ENCODE peak calls at places on chromosomes 12 and 14, in seven cellular contexts. C, J, X, W, I, V and D are unnamed samples.

GRCh38 chr12:72057330-72057911 is 118.8 kb downstream of the TPH2 start:
- DNase-seq in V (no peak), J (no peak), X (no peak), I (no peak), W (peak; percentile 3), C (no peak), D (peak; percentile 46)

GRCh38 chr14:52079239-52079956 is 10.5 kb upstream of the NID2 start:
- DNase-seq in I (no peak), C (no peak), W (no peak), X (no peak), J (no peak), V (no peak), D (no peak)

GRCh38 chr12:123714302-123714627 is 2.1 kb downstream of the ATP6V0A2 start:
- DNase-seq in W (no peak), X (no peak), I (no peak), J (no peak), C (no peak), V (no peak), D (no peak)

GRCh38 chr14:55416866-55417265 is 5.2 kb upstream of the ATG14 start:
- DNase-seq in W (peak; percentile 53), X (peak; percentile 33), V (no peak), J (no peak), C (peak; percentile 56), I (no peak), D (peak; percentile 15)

GRCh38 chr12:20946732-20947131 is 136.2 kb downstream of the SLCO1B3 start:
- DNase-seq in I (no peak), C (no peak), X (peak; percentile 29), W (peak; percentile 34), J (no peak), V (no peak), D (no peak)

GRCh38 chr14:63174760-63175191 is 29.5 kb upstream of the RHOJ start:
- DNase-seq in J (no peak), C (no peak), V (no peak), X (peak; percentile 23), I (no peak), W (peak; percentile 58), D (peak; percentile 27)

GRCh38 chr14:68444449-68445168 is 348.3 kb downstream of the ZFP36L1 start:
- DNase-seq in C (no peak), I (peak; percentile 31), W (no peak), X (no peak), J (peak; percentile 51), V (peak; percentile 46), D (peak; percentile 22)

GRCh38 chr12:131894981-131895639 is 688 bp downstream of the ULK1 start:
- DNase-seq in C (peak; percentile 31), X (no peak), I (no peak), V (no peak), J (peak; percentile 63), W (peak; percentile 44), D (no peak)

GRCh38 chr12:34205401-34205800 is 183.1 kb downstream of the ALG10 start:
- DNase-seq in W (no peak), C (no peak), J (no peak), I (no peak), V (no peak), X (no peak), D (no peak)

GRCh38 chr12:80512781-80513180 is 68.7 kb downstream of the PTPRQ start:
- DNase-seq in W (no peak), C (no peak), I (no peak), J (no peak), X (no peak), V (no peak), D (no peak)

GRCh38 chr12:55738113-55739024 is 4.6 kb upstream of the GDF11 start:
- DNase-seq in V (no peak), J (peak; percentile 91), C (peak; percentile 84), I (peak; percentile 82), W (peak; percentile 91), X (peak; percentile 87), D (peak; percentile 86)

GRCh38 chr14:65095633-65096205 is 6.6 kb downstream of the MAX start:
- DNase-seq in W (no peak), X (no peak), I (peak; percentile 66), J (peak; percentile 59), C (peak; percentile 56), V (peak; percentile 51), D (no peak)

GRCh38 chr12:8831116-8831515 is 8.7 kb downstream of the A2ML1 start:
- DNase-seq in J (no peak), C (no peak), V (no peak), W (no peak), X (no peak), I (no peak), D (no peak)

GRCh38 chr14:88599321-88599720 is 36.5 kb downstream of the ZC3H14 start:
- DNase-seq in W (no peak), X (no peak), J (no peak), V (no peak), I (no peak), C (no peak), D (no peak)

GRCh38 chr12:112406519-112407488 is 2.6 kb downstream of the RPL6 start:
- DNase-seq in C (no peak), W (no peak), X (no peak), I (no peak), V (no peak), J (no peak), D (no peak)

GRCh38 chr12:99745895-99746294 is 98.3 kb downstream of the GARIN6 start:
- DNase-seq in W (no peak), V (no peak), I (no peak), C (no peak), J (no peak), X (no peak), D (no peak)

GRCh38 chr12:99745106-99745505 is 97.6 kb downstream of the GARIN6 start:
- DNase-seq in J (no peak), I (no peak), V (no peak), W (no peak), X (no peak), C (no peak), D (no peak)

DNA sequence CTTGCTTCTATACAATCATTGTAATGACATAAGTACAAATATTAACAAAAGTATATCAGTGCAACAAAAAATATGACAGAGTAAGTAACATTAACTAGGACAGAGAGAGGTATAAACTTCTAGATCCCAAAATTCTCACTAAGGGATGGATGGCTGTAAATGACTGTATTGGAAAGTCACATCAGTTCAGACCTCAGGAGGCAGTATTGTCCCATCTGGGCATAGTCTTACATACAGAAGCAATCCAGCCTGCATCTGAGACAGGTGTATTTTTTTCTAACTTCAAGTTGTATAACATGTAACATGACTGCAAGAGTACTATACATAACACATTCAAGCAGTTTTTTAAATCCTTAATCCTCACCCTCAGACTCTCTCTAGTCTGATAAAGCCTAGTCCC is 99.0 kb downstream of the GARIN6 start:
- DNase-seq in C (no peak), W (peak; percentile 2), X (no peak), J (no peak), I (no peak), V (no peak), D (no peak)
- TF ChIP-seq CTCF in C (no peak), W (no peak), X (peak; percentile 23), J (no peak), I (no peak), V (no peak), D (no peak)

GRCh38 chr12:40178701-40179100 is 46.1 kb upstream of the LRRK2 start:
- DNase-seq in J (no peak), I (no peak), V (no peak), W (no peak), C (no peak), X (no peak), D (no peak)
- TF ChIP-seq CTCF in J (no peak), I (no peak), V (no peak), W (no peak), C (no peak), X (no peak), D (no peak)

GRCh38 chr12:121260091-121260490 is 36.4 kb downstream of the CAMKK2 start:
- DNase-seq in X (no peak), W (no peak), I (no peak), J (no peak), C (no peak), V (no peak), D (no peak)
- TF ChIP-seq CTCF in X (no peak), W (no peak), I (no peak), J (no peak), C (no peak), V (no peak), D (no peak)

GRCh38 chr12:4331842-4332241 is 10.8 kb downstream of the TIGAR start:
- DNase-seq in J (no peak), I (no peak), X (no peak), W (no peak), V (no peak), C (no peak), D (no peak)
- TF ChIP-seq CTCF in J (no peak), I (no peak), X (no peak), W (no peak), V (no peak), C (no peak), D (no peak)

DNA sequence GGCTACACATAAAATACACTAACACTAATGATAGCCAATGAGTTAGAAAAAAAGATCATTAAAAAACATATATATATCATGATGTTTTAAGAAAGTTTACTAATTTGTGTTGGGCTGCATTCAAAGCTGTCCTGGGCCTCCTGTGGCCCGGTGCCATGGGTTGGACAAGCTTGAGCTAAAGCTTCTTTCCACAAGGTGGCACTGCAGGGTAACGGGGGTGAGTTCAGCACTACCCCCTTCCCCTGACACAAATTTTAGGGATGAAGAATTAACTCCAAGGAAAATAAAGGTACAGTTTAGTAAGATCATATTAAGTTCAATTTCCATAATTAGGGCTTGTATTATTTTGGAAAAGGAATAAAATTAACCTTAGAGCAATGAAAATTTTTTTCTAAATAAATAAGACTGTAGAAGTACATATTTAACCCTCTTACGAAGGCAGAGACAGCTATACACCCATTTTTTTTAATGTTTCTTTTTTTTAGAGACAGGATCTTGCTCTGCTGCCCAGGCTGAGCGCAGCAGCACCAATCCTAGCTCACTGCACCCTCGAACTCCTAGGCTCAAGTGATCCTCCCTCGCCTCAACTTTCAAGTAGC is 38.9 kb downstream of the PPP1R13B start:
- DNase-seq in X (peak; percentile 71), I (peak; percentile 77), V (peak; percentile 29), W (peak; percentile 85), J (peak; percentile 88), C (peak; percentile 78), D (peak; percentile 86)
- TF ChIP-seq CTCF in X (peak; percentile 74), I (peak; percentile 94), V (peak; percentile 83), W (peak; percentile 84), J (peak; percentile 84), C (peak; percentile 89), D (peak; percentile 72)

GRCh38 chr12:16076553-16076952 is 165.4 kb downstream of the DERA start:
- DNase-seq in C (no peak), V (no peak), X (peak; percentile 35), J (no peak), I (no peak), W (peak; percentile 23), D (peak; percentile 34)
- TF ChIP-seq CTCF in C (no peak), V (peak; percentile 14), X (peak; percentile 80), J (no peak), I (peak; percentile 46), W (peak; percentile 41), D (peak; percentile 38)

DNA sequence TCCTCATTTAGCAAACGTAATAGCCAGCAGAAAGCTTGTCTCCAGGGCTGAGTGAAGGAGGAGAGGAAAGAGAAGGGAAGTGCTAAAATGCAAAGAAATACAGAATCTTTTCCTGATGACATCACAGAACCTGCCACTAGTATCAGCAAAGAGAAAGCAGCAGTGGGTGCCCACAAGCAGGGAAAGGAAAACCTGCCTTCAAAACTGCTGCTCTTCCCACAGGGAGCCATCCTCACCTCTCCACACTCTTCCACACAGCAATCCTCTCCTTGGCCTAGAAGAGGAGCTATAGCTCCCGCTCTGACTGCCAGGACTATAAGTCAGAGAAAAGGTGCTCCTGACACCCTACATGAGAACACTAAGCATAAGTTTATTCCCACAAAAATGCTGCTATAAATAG is 11.3 kb downstream of the MED13L start:
- DNase-seq in C (no peak), X (no peak), V (no peak), W (peak; percentile 45), I (no peak), J (no peak), D (no peak)
- TF ChIP-seq CTCF in C (no peak), X (peak; percentile 15), V (no peak), W (peak; percentile 16), I (no peak), J (no peak), D (no peak)